ENCODE peak calls at places on chromosomes 16 and 17, in ten cellular contexts. Q is H54; W is D341Med; N is LHCN-M2; H is substantia nigra; X is anterior cingulate cortex; A is PC-9; I is ELF-1; E is activated CD8-positive, alpha-beta T cell treated with anti-CD3 and anti-CD28 coated beads, Interleukin-2, amount 10 ng/mL, durations not matched to agents 7 days and 5 days; C is fibroblast of pulmonary artery. P is an unnamed sample.

GRCh38 chr17:61389670-61390478 is 9.8 kb upstream of the TBX2 start:
- DNase-seq in X (no peak), H (no peak), C (peak; percentile 53), Q (no peak), A (no peak), E (peak; percentile 61), N (no peak), I (peak; percentile 81), W (peak; percentile 95), P (no peak)

GRCh38 chr17:48722924-48723554 is at the start of gene PRAC2:
- DNase-seq in Q (no peak), N (no peak), W (no peak), E (no peak), X (no peak), C (no peak), H (no peak), A (no peak), I (peak; percentile 62), P (no peak)

GRCh38 chr17:47934856-47935255 is 6.5 kb upstream of the PNPO start:
- DNase-seq in I (no peak), X (no peak), H (no peak), W (no peak), C (no peak), E (no peak), A (peak; percentile 39), N (peak; percentile 97), Q (peak; percentile 73), P (no peak)

GRCh38 chr16:3004319-3004718 is 8.4 kb upstream of the CLDN9 start:
- DNase-seq in Q (no peak), N (no peak), H (no peak), X (no peak), A (no peak), E (no peak), I (no peak), C (no peak), W (peak; percentile 78), P (no peak)

GRCh38 chr17:56994009-56994792 is 16.3 kb downstream of the SCPEP1 start:
- DNase-seq in N (no peak), E (no peak), C (peak; percentile 28), I (no peak), H (no peak), Q (no peak), W (no peak), A (peak; percentile 87), X (no peak), P (no peak)

GRCh38 chr16:87924041-87924851 is 12.1 kb downstream of the CA5A start:
- DNase-seq in N (no peak), W (no peak), E (no peak), Q (no peak), I (no peak), X (no peak), C (no peak), A (no peak), H (no peak), P (peak; percentile 65)

GRCh38 chr17:77391668-77392375 is 251.1 kb downstream of the SEC14L1 start:
- DNase-seq in N (peak; percentile 94), H (no peak), A (no peak), E (peak; percentile 84), Q (peak; percentile 85), W (no peak), I (peak; percentile 82), X (no peak), C (peak; percentile 90), P (peak; percentile 33)

GRCh38 chr17:7034955-7035590 is 742 bp upstream of the SLC16A13 start:
- DNase-seq in X (no peak), N (no peak), Q (no peak), C (no peak), I (no peak), A (no peak), W (no peak), H (no peak), E (peak; percentile 75), P (no peak)

GRCh38 chr17:15342460-15342859 is 1.1 kb upstream of the TEKT3 start:
- DNase-seq in W (no peak), A (no peak), C (no peak), X (no peak), H (no peak), E (no peak), I (no peak), Q (no peak), N (no peak), P (no peak)

GRCh38 chr16:30535777-30536190 is 1.1 kb upstream of the ZNF747 start:
- DNase-seq in N (peak; percentile 68), H (no peak), C (peak; percentile 72), W (peak; percentile 78), A (peak; percentile 61), X (peak; percentile 29), Q (no peak), E (peak; percentile 79), I (peak; percentile 87), P (peak; percentile 58)

GRCh38 chr16:3058173-3059030 is 7.0 kb upstream of the IL32 start:
- DNase-seq in I (no peak), N (peak; percentile 21), W (peak; percentile 66), E (peak; percentile 81), H (no peak), A (no peak), C (peak; percentile 23), X (no peak), Q (no peak), P (peak; percentile 21)

GRCh38 chr16:85888405-85889331 is 10.3 kb upstream of the IRF8 start:
- DNase-seq in X (no peak), W (no peak), I (no peak), A (peak; percentile 48), C (peak; percentile 90), Q (peak; percentile 72), H (no peak), E (peak; percentile 46), N (peak; percentile 20), P (peak; percentile 89)

GRCh38 chr16:12255473-12255872 is 278.9 kb downstream of the SNX29 start:
- DNase-seq in N (no peak), Q (no peak), E (no peak), X (no peak), A (no peak), I (no peak), H (no peak), W (no peak), C (no peak), P (peak; percentile 22)

GRCh38 chr17:14143678-14144077 is 74.4 kb downstream of the COX10 start:
- DNase-seq in W (no peak), I (no peak), C (no peak), N (peak; percentile 83), E (no peak), Q (no peak), H (no peak), X (no peak), A (no peak), P (peak; percentile 30)

GRCh38 chr17:17800504-17801021 is 36.2 kb downstream of the SREBF1 start:
- DNase-seq in I (no peak), X (no peak), H (no peak), N (no peak), E (no peak), Q (no peak), A (no peak), W (no peak), C (no peak), P (no peak)

GRCh38 chr16:67544329-67544841 is 15.8 kb downstream of the RIPOR1 start:
- DNase-seq in Q (no peak), H (no peak), E (no peak), W (no peak), X (no peak), C (no peak), A (no peak), I (no peak), N (no peak), P (no peak)

GRCh38 chr17:63275318-63275967 is 170.7 kb downstream of the CYB561 start:
- DNase-seq in I (no peak), Q (peak; percentile 38), X (no peak), W (no peak), E (no peak), A (peak; percentile 95), H (no peak), C (peak; percentile 96), N (peak; percentile 99), P (peak; percentile 99)

GRCh38 chr17:80498242-80498919 is 22.0 kb upstream of the NPTX1 start:
- DNase-seq in E (no peak), N (peak; percentile 27), C (peak; percentile 47), W (no peak), A (no peak), I (no peak), Q (no peak), X (no peak), H (no peak), P (peak; percentile 59)

GRCh38 chr16:51556694-51557327 is 405.7 kb upstream of the SALL1 start:
- DNase-seq in W (no peak), X (no peak), Q (no peak), I (no peak), E (no peak), N (peak; percentile 83), C (peak; percentile 88), H (no peak), A (no peak), P (peak; percentile 88)

GRCh38 chr17:4949321-4950074 is 1.2 kb upstream of the PFN1 start:
- DNase-seq in X (no peak), I (peak; percentile 92), A (peak; percentile 73), H (no peak), C (peak; percentile 69), W (peak; percentile 72), E (peak; percentile 84), N (peak; percentile 76), Q (peak; percentile 61), P (peak; percentile 62)

GRCh38 chr17:69066482-69066881 is 5.8 kb upstream of the ABCA9 start:
- DNase-seq in X (no peak), N (no peak), A (no peak), W (no peak), I (no peak), Q (no peak), H (no peak), E (no peak), C (no peak), P (no peak)

GRCh38 chr17:6139447-6139832 is 69.3 kb downstream of the WSCD1 start:
- DNase-seq in C (no peak), E (no peak), W (no peak), Q (no peak), N (no peak), A (no peak), H (no peak), I (no peak), X (no peak), P (no peak)

GRCh38 chr17:80948961-80949450 is 42.6 kb upstream of the CHMP6 start:
- DNase-seq in A (no peak), H (no peak), Q (no peak), I (no peak), C (no peak), X (no peak), W (no peak), N (no peak), E (no peak), P (no peak)

GRCh38 chr17:72797142-72797541 is 295.3 kb downstream of the SLC39A11 start:
- DNase-seq in W (no peak), Q (no peak), C (no peak), N (no peak), A (no peak), X (no peak), H (no peak), E (no peak), I (no peak), P (no peak)

GRCh38 chr16:89052191-89052787 is 41.4 kb upstream of the ACSF3 start:
- DNase-seq in E (no peak), A (no peak), I (no peak), W (no peak), H (no peak), Q (peak; percentile 58), X (no peak), C (no peak), N (no peak), P (no peak)

P was measured in renal cortical epithelial cell.